ENCODE peak calls at places on chromosome 11, in six cellular contexts. One of them, this sample, is unnamed.

GRCh38 chr11:88484873-88485621 is 147.5 kb upstream of the CTSC start:
- DNase-seq in activated T-cell treated with anti-CD3 and anti-CD28 coated beads, Interleukin-2, amount 50 U/mL, for 24 hours: peak
- DNase-seq in ELR: peak
- DNase-seq in HS-5: no peak
- DNase-seq in GM12892: peak
- DNase-seq in NCI-H1105 treated with DMSO at 0.1 percent for 48 hours: peak
- DNase-seq in this sample: peak

GRCh38 chr11:69640995-69641581 is at the start of gene CCND1:
- DNase-seq in activated T-cell treated with anti-CD3 and anti-CD28 coated beads, Interleukin-2, amount 50 U/mL, for 24 hours: peak
- DNase-seq in ELR: peak
- DNase-seq in HS-5: no peak
- DNase-seq in GM12892: no peak
- DNase-seq in NCI-H1105 treated with DMSO at 0.1 percent for 48 hours: peak
- DNase-seq in this sample: peak

GRCh38 chr11:64858467-64859401 is 14.3 kb upstream of the CDC42BPG start:
- DNase-seq in activated T-cell treated with anti-CD3 and anti-CD28 coated beads, Interleukin-2, amount 50 U/mL, for 24 hours: peak
- DNase-seq in ELR: peak
- DNase-seq in HS-5: no peak
- DNase-seq in GM12892: no peak
- DNase-seq in NCI-H1105 treated with DMSO at 0.1 percent for 48 hours: no peak
- DNase-seq in this sample: no peak

GRCh38 chr11:125401235-125401634 is 94.8 kb downstream of the FEZ1 start:
- DNase-seq in activated T-cell treated with anti-CD3 and anti-CD28 coated beads, Interleukin-2, amount 50 U/mL, for 24 hours: no peak
- DNase-seq in ELR: no peak
- DNase-seq in HS-5: no peak
- DNase-seq in GM12892: no peak
- DNase-seq in NCI-H1105 treated with DMSO at 0.1 percent for 48 hours: no peak
- DNase-seq in this sample: no peak

GRCh38 chr11:36530840-36531239 is 20.8 kb upstream of the TRAF6 start:
- DNase-seq in activated T-cell treated with anti-CD3 and anti-CD28 coated beads, Interleukin-2, amount 50 U/mL, for 24 hours: no peak
- DNase-seq in ELR: no peak
- DNase-seq in HS-5: no peak
- DNase-seq in GM12892: no peak
- DNase-seq in NCI-H1105 treated with DMSO at 0.1 percent for 48 hours: no peak
- DNase-seq in this sample: no peak

GRCh38 chr11:20355221-20356219 is 8.0 kb upstream of the HTATIP2 start:
- DNase-seq in activated T-cell treated with anti-CD3 and anti-CD28 coated beads, Interleukin-2, amount 50 U/mL, for 24 hours: no peak
- DNase-seq in ELR: peak
- DNase-seq in HS-5: no peak
- DNase-seq in GM12892: no peak
- DNase-seq in NCI-H1105 treated with DMSO at 0.1 percent for 48 hours: peak
- DNase-seq in this sample: peak

GRCh38 chr11:99464985-99465384 is 444.2 kb downstream of the CNTN5 start:
- DNase-seq in activated T-cell treated with anti-CD3 and anti-CD28 coated beads, Interleukin-2, amount 50 U/mL, for 24 hours: no peak
- DNase-seq in ELR: no peak
- DNase-seq in HS-5: no peak
- DNase-seq in GM12892: no peak
- DNase-seq in NCI-H1105 treated with DMSO at 0.1 percent for 48 hours: no peak
- DNase-seq in this sample: no peak

GRCh38 chr11:44556735-44557409 is 8.6 kb upstream of the CD82 start:
- DNase-seq in activated T-cell treated with anti-CD3 and anti-CD28 coated beads, Interleukin-2, amount 50 U/mL, for 24 hours: peak
- DNase-seq in ELR: peak
- DNase-seq in HS-5: no peak
- DNase-seq in GM12892: no peak
- DNase-seq in NCI-H1105 treated with DMSO at 0.1 percent for 48 hours: peak
- DNase-seq in this sample: peak

GRCh38 chr11:1514349-1515061 is 27.9 kb upstream of the MOB2 start:
- DNase-seq in activated T-cell treated with anti-CD3 and anti-CD28 coated beads, Interleukin-2, amount 50 U/mL, for 24 hours: no peak
- DNase-seq in ELR: no peak
- DNase-seq in HS-5: no peak
- DNase-seq in GM12892: no peak
- DNase-seq in NCI-H1105 treated with DMSO at 0.1 percent for 48 hours: no peak
- DNase-seq in this sample: no peak

GRCh38 chr11:26558191-26558590 is 13.9 kb downstream of the MUC15 start:
- DNase-seq in activated T-cell treated with anti-CD3 and anti-CD28 coated beads, Interleukin-2, amount 50 U/mL, for 24 hours: no peak
- DNase-seq in ELR: no peak
- DNase-seq in HS-5: no peak
- DNase-seq in GM12892: no peak
- DNase-seq in NCI-H1105 treated with DMSO at 0.1 percent for 48 hours: no peak
- DNase-seq in this sample: peak

GRCh38 chr11:118622376-118623290 is 15.2 kb downstream of the PHLDB1 start:
- DNase-seq in activated T-cell treated with anti-CD3 and anti-CD28 coated beads, Interleukin-2, amount 50 U/mL, for 24 hours: no peak
- DNase-seq in ELR: peak
- DNase-seq in HS-5: no peak
- DNase-seq in GM12892: no peak
- DNase-seq in NCI-H1105 treated with DMSO at 0.1 percent for 48 hours: peak
- DNase-seq in this sample: peak

GRCh38 chr11:63869686-63870085 is 30.8 kb downstream of the MARK2 start:
- DNase-seq in activated T-cell treated with anti-CD3 and anti-CD28 coated beads, Interleukin-2, amount 50 U/mL, for 24 hours: no peak
- DNase-seq in ELR: no peak
- DNase-seq in HS-5: no peak
- DNase-seq in GM12892: no peak
- DNase-seq in NCI-H1105 treated with DMSO at 0.1 percent for 48 hours: no peak
- DNase-seq in this sample: no peak

GRCh38 chr11:16226245-16226644 is 130.1 kb downstream of the SOX6 start:
- DNase-seq in activated T-cell treated with anti-CD3 and anti-CD28 coated beads, Interleukin-2, amount 50 U/mL, for 24 hours: no peak
- DNase-seq in ELR: peak
- DNase-seq in HS-5: peak
- DNase-seq in GM12892: no peak
- DNase-seq in NCI-H1105 treated with DMSO at 0.1 percent for 48 hours: peak
- DNase-seq in this sample: peak

GRCh38 chr11:125375146-125375545 is 120.9 kb downstream of the FEZ1 start:
- DNase-seq in activated T-cell treated with anti-CD3 and anti-CD28 coated beads, Interleukin-2, amount 50 U/mL, for 24 hours: no peak
- DNase-seq in ELR: no peak
- DNase-seq in HS-5: no peak
- DNase-seq in GM12892: no peak
- DNase-seq in NCI-H1105 treated with DMSO at 0.1 percent for 48 hours: no peak
- DNase-seq in this sample: no peak

GRCh38 chr11:64692764-64693331 is 30.1 kb downstream of the NRXN2 start:
- DNase-seq in activated T-cell treated with anti-CD3 and anti-CD28 coated beads, Interleukin-2, amount 50 U/mL, for 24 hours: no peak
- DNase-seq in ELR: no peak
- DNase-seq in HS-5: no peak
- DNase-seq in GM12892: no peak
- DNase-seq in NCI-H1105 treated with DMSO at 0.1 percent for 48 hours: no peak
- DNase-seq in this sample: no peak

GRCh38 chr11:62713343-62713742 is 5.9 kb downstream of the GNG3 start:
- DNase-seq in activated T-cell treated with anti-CD3 and anti-CD28 coated beads, Interleukin-2, amount 50 U/mL, for 24 hours: no peak
- DNase-seq in ELR: no peak
- DNase-seq in HS-5: no peak
- DNase-seq in GM12892: no peak
- DNase-seq in NCI-H1105 treated with DMSO at 0.1 percent for 48 hours: no peak
- DNase-seq in this sample: no peak

GRCh38 chr11:14417186-14417585 is 58.2 kb upstream of the RRAS2 start:
- DNase-seq in activated T-cell treated with anti-CD3 and anti-CD28 coated beads, Interleukin-2, amount 50 U/mL, for 24 hours: no peak
- DNase-seq in ELR: no peak
- DNase-seq in HS-5: no peak
- DNase-seq in GM12892: no peak
- DNase-seq in NCI-H1105 treated with DMSO at 0.1 percent for 48 hours: no peak
- DNase-seq in this sample: no peak

This sample was measured in NCI-H146.